ENCODE peak calls at places on chromosomes 2 and 18, in six cellular contexts. One of them, this sample, is unnamed.

GRCh38 chr2:191303349-191304005 is 58.3 kb downstream of the MYO1B start:
- DNase-seq in GM23248: no peak
- DNase-seq in neural progenitor cell: no peak
- DNase-seq in hepatocyte: peak; percentile 48
- DNase-seq in A673: no peak
- DNase-seq in astrocyte: no peak
- DNase-seq in this sample: no peak

GRCh38 chr2:72109291-72109690 is 38.4 kb downstream of the CYP26B1 start:
- DNase-seq in GM23248: no peak
- DNase-seq in astrocyte: no peak
- DNase-seq in hepatocyte: no peak
- DNase-seq in neural progenitor cell: no peak
- DNase-seq in A673: no peak
- DNase-seq in this sample: no peak

GRCh38 chr18:70334728-70335329 is 46.0 kb downstream of the SOCS6 start:
- DNase-seq in GM23248: peak; percentile 61
- DNase-seq in A673: no peak
- DNase-seq in astrocyte: no peak
- DNase-seq in hepatocyte: no peak
- DNase-seq in neural progenitor cell: no peak
- DNase-seq in this sample: no peak

GRCh38 chr2:19802088-19802806 is 99.5 kb downstream of the TTC32 start:
- DNase-seq in neural progenitor cell: no peak
- DNase-seq in astrocyte: peak; percentile 76
- DNase-seq in hepatocyte: no peak
- DNase-seq in A673: no peak
- DNase-seq in GM23248: peak; percentile 65
- DNase-seq in this sample: no peak

GRCh38 chr2:226477221-226478120 is 322.1 kb downstream of the IRS1 start:
- DNase-seq in neural progenitor cell: no peak
- DNase-seq in hepatocyte: no peak
- DNase-seq in astrocyte: no peak
- DNase-seq in A673: no peak
- DNase-seq in GM23248: peak; percentile 49
- DNase-seq in this sample: no peak

GRCh38 chr2:241935314-241935713 is 65.8 kb downstream of the RTP5 start:
- DNase-seq in hepatocyte: no peak
- DNase-seq in GM23248: peak; percentile 73
- DNase-seq in astrocyte: peak; percentile 42
- DNase-seq in neural progenitor cell: no peak
- DNase-seq in A673: peak; percentile 37
- DNase-seq in this sample: no peak

GRCh38 chr2:220090050-220090449 is 462.6 kb downstream of the SLC4A3 start:
- DNase-seq in neural progenitor cell: no peak
- DNase-seq in astrocyte: no peak
- DNase-seq in hepatocyte: no peak
- DNase-seq in GM23248: peak; percentile 42
- DNase-seq in A673: no peak
- DNase-seq in this sample: no peak

GRCh38 chr2:127541849-127542630 is 6.6 kb downstream of the MYO7B start:
- DNase-seq in GM23248: no peak
- DNase-seq in A673: no peak
- DNase-seq in astrocyte: no peak
- DNase-seq in neural progenitor cell: no peak
- DNase-seq in hepatocyte: no peak
- DNase-seq in this sample: no peak

GRCh38 chr18:75210274-75211001 is at the start of gene TSHZ1:
- DNase-seq in A673: peak; percentile 80
- DNase-seq in GM23248: peak; percentile 92
- DNase-seq in neural progenitor cell: peak; percentile 70
- DNase-seq in astrocyte: peak; percentile 83
- DNase-seq in hepatocyte: peak; percentile 88
- DNase-seq in this sample: peak; percentile 80

GRCh38 chr2:176109955-176110345 is 2.9 kb downstream of the HOXD11 start:
- DNase-seq in astrocyte: no peak
- DNase-seq in hepatocyte: no peak
- DNase-seq in neural progenitor cell: no peak
- DNase-seq in A673: no peak
- DNase-seq in GM23248: no peak
- DNase-seq in this sample: no peak

GRCh38 chr2:176107731-176108181 is 676 bp downstream of the HOXD11 start:
- DNase-seq in hepatocyte: no peak
- DNase-seq in astrocyte: no peak
- DNase-seq in A673: peak; percentile 60
- DNase-seq in neural progenitor cell: peak; percentile 66
- DNase-seq in GM23248: peak; percentile 71
- DNase-seq in this sample: no peak

GRCh38 chr2:176106636-176107539 is at the start of gene HOXD11:
- DNase-seq in neural progenitor cell: peak; percentile 65
- DNase-seq in GM23248: peak; percentile 96
- DNase-seq in A673: peak; percentile 94
- DNase-seq in astrocyte: no peak
- DNase-seq in hepatocyte: no peak
- DNase-seq in this sample: peak; percentile 83

GRCh38 chr2:176110975-176111663 is 4.0 kb downstream of the HOXD11 start:
- DNase-seq in astrocyte: no peak
- DNase-seq in neural progenitor cell: peak; percentile 88
- DNase-seq in hepatocyte: peak; percentile 76
- DNase-seq in A673: peak; percentile 91
- DNase-seq in GM23248: peak; percentile 92
- DNase-seq in this sample: peak; percentile 94

GRCh38 chr2:176109226-176109954 is 2.3 kb downstream of the HOXD11 start:
- DNase-seq in neural progenitor cell: no peak
- DNase-seq in astrocyte: no peak
- DNase-seq in GM23248: peak; percentile 57
- DNase-seq in hepatocyte: no peak
- DNase-seq in A673: peak; percentile 56
- DNase-seq in this sample: no peak
- TF ChIP-seq EZH2 in neural progenitor cell: peak; percentile 94
- TF ChIP-seq EZH2 in astrocyte: peak; percentile 23
- TF ChIP-seq EZH2 in GM23248: no peak
- TF ChIP-seq EZH2 in hepatocyte: peak; percentile 86
- TF ChIP-seq EZH2 in A673: no peak
- TF ChIP-seq EZH2 in this sample: peak; percentile 97

GRCh38 chr2:131394147-131394931 is 30.4 kb upstream of the RAB6D start:
- DNase-seq in GM23248: peak; percentile 30
- DNase-seq in neural progenitor cell: peak; percentile 66
- DNase-seq in hepatocyte: peak; percentile 65
- DNase-seq in A673: peak; percentile 18
- DNase-seq in astrocyte: no peak
- DNase-seq in this sample: peak; percentile 79
- TF ChIP-seq EZH2 in GM23248: no peak
- TF ChIP-seq EZH2 in neural progenitor cell: no peak
- TF ChIP-seq EZH2 in hepatocyte: no peak
- TF ChIP-seq EZH2 in A673: no peak
- TF ChIP-seq EZH2 in astrocyte: peak; percentile 35
- TF ChIP-seq EZH2 in this sample: peak; percentile 28

GRCh38 chr2:11967946-11968465 is 221.6 kb downstream of the LPIN1 start:
- DNase-seq in hepatocyte: peak; percentile 19
- DNase-seq in GM23248: peak; percentile 47
- DNase-seq in neural progenitor cell: peak; percentile 5
- DNase-seq in A673: peak; percentile 17
- DNase-seq in astrocyte: peak; percentile 82
- DNase-seq in this sample: no peak
- TF ChIP-seq EZH2 in hepatocyte: no peak
- TF ChIP-seq EZH2 in GM23248: no peak
- TF ChIP-seq EZH2 in neural progenitor cell: no peak
- TF ChIP-seq EZH2 in A673: no peak
- TF ChIP-seq EZH2 in astrocyte: no peak
- TF ChIP-seq EZH2 in this sample: no peak

DNA sequence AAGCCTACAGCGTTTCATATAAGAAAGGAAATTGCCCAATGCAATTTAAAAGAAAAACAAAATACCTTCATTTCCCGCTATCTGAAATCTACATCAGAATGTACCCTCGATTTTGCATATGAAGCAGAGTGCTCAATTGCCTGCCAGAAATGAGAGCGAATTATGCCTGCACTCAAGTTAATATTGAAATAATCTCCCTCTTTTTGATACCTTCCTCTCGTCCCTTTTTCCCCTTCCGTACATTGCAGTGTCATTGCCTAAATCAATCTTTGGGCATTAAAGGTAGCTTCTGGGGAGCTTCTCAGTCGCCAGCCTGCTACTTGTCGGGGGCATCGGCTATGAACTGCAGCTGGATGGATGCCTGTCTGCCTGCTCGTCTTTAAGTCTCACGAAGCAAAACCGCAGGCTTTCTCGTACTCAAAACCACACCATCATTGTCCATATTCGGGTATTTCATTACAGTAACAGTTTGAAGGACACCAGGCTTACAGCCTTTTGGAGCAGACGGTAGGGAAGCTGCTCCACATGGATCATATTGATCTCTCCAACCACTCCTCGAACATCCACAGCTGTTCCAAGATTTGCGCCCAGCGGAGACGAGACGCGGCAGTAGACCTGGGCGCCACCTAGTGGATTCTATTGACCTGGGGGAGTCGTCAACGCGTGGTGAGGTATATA is 64.0 kb upstream of the HNRNPA3 start:
- DNase-seq in GM23248: peak; percentile 88
- DNase-seq in A673: peak; percentile 96
- DNase-seq in astrocyte: peak; percentile 37
- DNase-seq in neural progenitor cell: peak; percentile 90
- DNase-seq in hepatocyte: peak; percentile 90
- DNase-seq in this sample: peak; percentile 95
- TF ChIP-seq EZH2 in GM23248: no peak
- TF ChIP-seq EZH2 in A673: no peak
- TF ChIP-seq EZH2 in astrocyte: no peak
- TF ChIP-seq EZH2 in neural progenitor cell: peak; percentile 78
- TF ChIP-seq EZH2 in hepatocyte: peak; percentile 6
- TF ChIP-seq EZH2 in this sample: peak; percentile 38

DNA sequence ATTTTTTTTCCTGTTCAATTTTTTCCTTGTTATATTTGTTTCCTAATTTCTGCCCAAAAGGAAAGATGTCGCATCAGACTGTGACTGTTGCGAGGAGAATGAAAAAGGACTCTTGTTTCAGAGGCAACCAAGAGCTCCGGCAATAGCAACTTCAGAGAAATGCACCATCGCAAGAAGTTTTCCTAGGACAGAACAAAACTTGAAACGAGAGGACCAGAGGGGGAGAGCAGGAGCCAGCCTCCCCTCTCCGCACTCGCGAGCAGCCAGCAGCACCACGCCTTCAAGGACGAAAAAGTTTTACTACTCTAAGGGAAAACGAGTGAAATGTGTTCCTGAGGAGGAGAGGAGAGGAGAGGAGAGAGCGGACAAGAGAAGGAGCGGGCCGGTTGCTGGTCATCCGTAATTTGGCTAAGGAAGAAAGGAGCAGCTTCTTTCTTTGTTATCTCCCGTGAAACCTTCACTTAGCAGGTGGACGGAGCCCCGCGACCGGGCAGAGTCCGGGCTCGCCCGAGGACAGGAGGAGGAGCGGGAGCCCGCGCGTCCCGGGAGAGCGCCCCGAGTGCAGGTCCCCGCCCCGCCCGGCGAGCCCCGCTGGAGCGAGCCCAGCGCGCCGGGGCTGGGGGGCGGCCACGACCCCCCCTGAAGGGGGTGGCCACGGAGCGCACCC is 725 bp downstream of the POU3F3 start:
- DNase-seq in A673: no peak
- DNase-seq in GM23248: peak; percentile 12
- DNase-seq in neural progenitor cell: peak; percentile 53
- DNase-seq in astrocyte: no peak
- DNase-seq in hepatocyte: no peak
- DNase-seq in this sample: peak; percentile 25
- TF ChIP-seq EZH2 in A673: peak; percentile 88
- TF ChIP-seq EZH2 in GM23248: peak; percentile 100
- TF ChIP-seq EZH2 in neural progenitor cell: peak; percentile 99
- TF ChIP-seq EZH2 in astrocyte: peak; percentile 92
- TF ChIP-seq EZH2 in hepatocyte: peak; percentile 100
- TF ChIP-seq EZH2 in this sample: peak; percentile 100